ENCODE peak calls at places on chromosomes 4 and X, in six cellular contexts. One of them, this sample, is unnamed.

GRCh38 chr4:148454835-148455234 is 12.6 kb upstream of the NR3C2 start:
- DNase-seq in prostate gland: no peak
- DNase-seq in tibial artery: no peak
- DNase-seq in AG09309: no peak
- DNase-seq in endothelial cell: no peak
- DNase-seq in NCI-H345: no peak
- DNase-seq in this sample: no peak

GRCh38 chr4:175705407-175705806 is 106.7 kb downstream of the GPM6A start:
- DNase-seq in prostate gland: no peak
- DNase-seq in tibial artery: no peak
- DNase-seq in AG09309: no peak
- DNase-seq in endothelial cell: no peak
- DNase-seq in NCI-H345: peak; percentile 42
- DNase-seq in this sample: no peak

GRCh38 chr4:1413221-1413663 is 7.0 kb upstream of the NKX1-1 start:
- DNase-seq in prostate gland: no peak
- DNase-seq in tibial artery: no peak
- DNase-seq in AG09309: no peak
- DNase-seq in endothelial cell: no peak
- DNase-seq in NCI-H345: no peak
- DNase-seq in this sample: no peak

GRCh38 chrX:38871129-38872029 is 70.1 kb downstream of the MID1IP1 start:
- DNase-seq in prostate gland: no peak
- DNase-seq in tibial artery: no peak
- DNase-seq in AG09309: no peak
- DNase-seq in endothelial cell: no peak
- DNase-seq in NCI-H345: peak; percentile 57
- DNase-seq in this sample: no peak

GRCh38 chr4:152635876-152636275 is 43.9 kb downstream of the TMEM154 start:
- DNase-seq in prostate gland: no peak
- DNase-seq in tibial artery: no peak
- DNase-seq in AG09309: no peak
- DNase-seq in endothelial cell: no peak
- DNase-seq in NCI-H345: no peak
- DNase-seq in this sample: no peak

GRCh38 chr4:149735796-149736195 is 79.8 kb downstream of the IQCM start:
- DNase-seq in prostate gland: no peak
- DNase-seq in tibial artery: no peak
- DNase-seq in AG09309: no peak
- DNase-seq in endothelial cell: no peak
- DNase-seq in NCI-H345: no peak
- DNase-seq in this sample: no peak

GRCh38 chr4:174999407-174999806 is 81.2 kb downstream of the ADAM29 start:
- DNase-seq in prostate gland: no peak
- DNase-seq in tibial artery: no peak
- DNase-seq in AG09309: peak; percentile 3
- DNase-seq in endothelial cell: no peak
- DNase-seq in NCI-H345: no peak
- DNase-seq in this sample: no peak

GRCh38 chr4:16757080-16757521 is 141.3 kb downstream of the LDB2 start:
- DNase-seq in prostate gland: no peak
- DNase-seq in tibial artery: no peak
- DNase-seq in AG09309: no peak
- DNase-seq in endothelial cell: no peak
- DNase-seq in NCI-H345: no peak
- DNase-seq in this sample: no peak

GRCh38 chr4:114598191-114599121 is at the start of gene UGT8:
- DNase-seq in prostate gland: no peak
- DNase-seq in tibial artery: no peak
- DNase-seq in AG09309: no peak
- DNase-seq in endothelial cell: peak; percentile 59
- DNase-seq in NCI-H345: peak; percentile 81
- DNase-seq in this sample: peak; percentile 28

GRCh38 chr4:86160423-86160822 is 199.4 kb downstream of the MAPK10 start:
- DNase-seq in prostate gland: no peak
- DNase-seq in tibial artery: no peak
- DNase-seq in AG09309: no peak
- DNase-seq in endothelial cell: no peak
- DNase-seq in NCI-H345: no peak
- DNase-seq in this sample: no peak

GRCh38 chrX:44036336-44036735 is 63.1 kb upstream of the NDP start:
- DNase-seq in prostate gland: no peak
- DNase-seq in tibial artery: no peak
- DNase-seq in AG09309: no peak
- DNase-seq in endothelial cell: no peak
- DNase-seq in NCI-H345: no peak
- DNase-seq in this sample: no peak

GRCh38 chr4:73528171-73528570 is 46.6 kb downstream of the AFM start:
- DNase-seq in prostate gland: no peak
- DNase-seq in tibial artery: no peak
- DNase-seq in AG09309: no peak
- DNase-seq in endothelial cell: no peak
- DNase-seq in NCI-H345: no peak
- DNase-seq in this sample: no peak

GRCh38 chr4:6918345-6918744 is 8.7 kb downstream of the TBC1D14 start:
- DNase-seq in prostate gland: no peak
- DNase-seq in tibial artery: no peak
- DNase-seq in AG09309: no peak
- DNase-seq in endothelial cell: no peak
- DNase-seq in NCI-H345: no peak
- DNase-seq in this sample: no peak

GRCh38 chr4:151226004-151226932 is 50.7 kb upstream of the PRSS48 start:
- DNase-seq in prostate gland: no peak
- DNase-seq in tibial artery: no peak
- DNase-seq in AG09309: peak; percentile 35
- DNase-seq in endothelial cell: no peak
- DNase-seq in NCI-H345: no peak
- DNase-seq in this sample: no peak

GRCh38 chr4:114146947-114147618 is 167.6 kb upstream of the ARSJ start:
- DNase-seq in prostate gland: no peak
- DNase-seq in tibial artery: no peak
- DNase-seq in AG09309: no peak
- DNase-seq in endothelial cell: no peak
- DNase-seq in NCI-H345: no peak
- DNase-seq in this sample: peak; percentile 20

GRCh38 chr4:42327323-42327722 is 70.0 kb upstream of the SHISA3 start:
- DNase-seq in prostate gland: no peak
- DNase-seq in tibial artery: no peak
- DNase-seq in AG09309: no peak
- DNase-seq in endothelial cell: no peak
- DNase-seq in NCI-H345: no peak
- DNase-seq in this sample: no peak

GRCh38 chrX:69237228-69237627 is 72.0 kb upstream of the PJA1 start:
- DNase-seq in prostate gland: no peak
- DNase-seq in tibial artery: no peak
- DNase-seq in AG09309: no peak
- DNase-seq in endothelial cell: no peak
- DNase-seq in NCI-H345: no peak
- DNase-seq in this sample: no peak

GRCh38 chr4:83618431-83618830 is 82.5 kb downstream of the GPAT3 start:
- DNase-seq in prostate gland: no peak
- DNase-seq in tibial artery: no peak
- DNase-seq in AG09309: no peak
- DNase-seq in endothelial cell: no peak
- DNase-seq in NCI-H345: no peak
- DNase-seq in this sample: peak; percentile 16

GRCh38 chrX:40508560-40508959 is 72.2 kb upstream of the ATP6AP2 start:
- DNase-seq in prostate gland: no peak
- DNase-seq in tibial artery: no peak
- DNase-seq in AG09309: no peak
- DNase-seq in endothelial cell: no peak
- DNase-seq in NCI-H345: no peak
- DNase-seq in this sample: no peak

GRCh38 chr4:89316931-89317366 is 9.3 kb upstream of the GPRIN3 start:
- DNase-seq in prostate gland: no peak
- DNase-seq in tibial artery: no peak
- DNase-seq in AG09309: no peak
- DNase-seq in endothelial cell: no peak
- DNase-seq in NCI-H345: no peak
- DNase-seq in this sample: no peak

GRCh38 chr4:95548738-95549245 is at the start of gene UNC5C:
- DNase-seq in prostate gland: peak; percentile 17
- DNase-seq in tibial artery: peak; percentile 84
- DNase-seq in AG09309: no peak
- DNase-seq in endothelial cell: peak; percentile 48
- DNase-seq in NCI-H345: peak; percentile 19
- DNase-seq in this sample: no peak

GRCh38 chr4:137641554-137641953 is 109.3 kb upstream of the PCDH18 start:
- DNase-seq in prostate gland: no peak
- DNase-seq in tibial artery: peak; percentile 77
- DNase-seq in AG09309: peak; percentile 5
- DNase-seq in endothelial cell: no peak
- DNase-seq in NCI-H345: no peak
- DNase-seq in this sample: no peak

GRCh38 chrX:18617351-18617750 is 54.6 kb downstream of the RS1 start:
- DNase-seq in prostate gland: no peak
- DNase-seq in tibial artery: no peak
- DNase-seq in AG09309: no peak
- DNase-seq in endothelial cell: no peak
- DNase-seq in NCI-H345: peak; percentile 15
- DNase-seq in this sample: no peak

GRCh38 chr4:41384992-41385391 is 128.3 kb downstream of the UCHL1 start:
- DNase-seq in prostate gland: peak; percentile 26
- DNase-seq in tibial artery: peak; percentile 78
- DNase-seq in AG09309: no peak
- DNase-seq in endothelial cell: peak; percentile 35
- DNase-seq in NCI-H345: no peak
- DNase-seq in this sample: no peak

GRCh38 chr4:184544711-184545409 is 70.5 kb upstream of the IRF2 start:
- DNase-seq in prostate gland: no peak
- DNase-seq in tibial artery: no peak
- DNase-seq in AG09309: no peak
- DNase-seq in endothelial cell: no peak
- DNase-seq in NCI-H345: no peak
- DNase-seq in this sample: no peak

GRCh38 chr4:123858465-123858864 is 461.9 kb downstream of the SPRY1 start:
- DNase-seq in prostate gland: no peak
- DNase-seq in tibial artery: no peak
- DNase-seq in AG09309: no peak
- DNase-seq in endothelial cell: peak; percentile 8
- DNase-seq in NCI-H345: no peak
- DNase-seq in this sample: no peak

GRCh38 chr4:173272314-173272713 is 61.8 kb downstream of the HMGB2 start:
- DNase-seq in prostate gland: no peak
- DNase-seq in tibial artery: no peak
- DNase-seq in AG09309: no peak
- DNase-seq in endothelial cell: no peak
- DNase-seq in NCI-H345: no peak
- DNase-seq in this sample: no peak

GRCh38 chrX:9928083-9928482 is 39.1 kb upstream of the CLDN34 start:
- DNase-seq in prostate gland: no peak
- DNase-seq in tibial artery: no peak
- DNase-seq in AG09309: no peak
- DNase-seq in endothelial cell: no peak
- DNase-seq in NCI-H345: peak; percentile 82
- DNase-seq in this sample: no peak

GRCh38 chrX:9464435-9465371 is at the start of gene TBL1X:
- DNase-seq in prostate gland: peak; percentile 31
- DNase-seq in tibial artery: peak; percentile 22
- DNase-seq in AG09309: no peak
- DNase-seq in endothelial cell: peak; percentile 39
- DNase-seq in NCI-H345: peak; percentile 73
- DNase-seq in this sample: peak; percentile 54

GRCh38 chrX:49106930-49107329 is 16.6 kb downstream of the GPKOW start:
- DNase-seq in prostate gland: no peak
- DNase-seq in tibial artery: no peak
- DNase-seq in AG09309: peak; percentile 8
- DNase-seq in endothelial cell: peak; percentile 7
- DNase-seq in NCI-H345: no peak
- DNase-seq in this sample: peak; percentile 35

GRCh38 chr4:2418652-2419571 is at the start of gene CFAP99:
- DNase-seq in prostate gland: peak; percentile 97
- DNase-seq in tibial artery: peak; percentile 96
- DNase-seq in AG09309: peak; percentile 64
- DNase-seq in endothelial cell: peak; percentile 98
- DNase-seq in NCI-H345: peak; percentile 94
- DNase-seq in this sample: peak; percentile 97

GRCh38 chr4:48557478-48557877 is 67.4 kb downstream of the ZAR1 start:
- DNase-seq in prostate gland: no peak
- DNase-seq in tibial artery: no peak
- DNase-seq in AG09309: no peak
- DNase-seq in endothelial cell: no peak
- DNase-seq in NCI-H345: no peak
- DNase-seq in this sample: no peak

GRCh38 chr4:87848622-87849351 is 16.0 kb downstream of the MEPE start:
- DNase-seq in prostate gland: peak; percentile 59
- DNase-seq in tibial artery: peak; percentile 48
- DNase-seq in AG09309: peak; percentile 28
- DNase-seq in endothelial cell: peak; percentile 27
- DNase-seq in NCI-H345: peak; percentile 54
- DNase-seq in this sample: no peak

GRCh38 chr4:121736735-121737351 is 28.1 kb downstream of the SMIM43 start:
- DNase-seq in prostate gland: peak; percentile 43
- DNase-seq in tibial artery: peak; percentile 27
- DNase-seq in AG09309: no peak
- DNase-seq in endothelial cell: peak; percentile 48
- DNase-seq in NCI-H345: peak; percentile 9
- DNase-seq in this sample: peak; percentile 8

GRCh38 chr4:185112104-185112503 is 31.0 kb upstream of the SLC25A4 start:
- DNase-seq in prostate gland: no peak
- DNase-seq in tibial artery: peak; percentile 41
- DNase-seq in AG09309: peak; percentile 82
- DNase-seq in endothelial cell: peak; percentile 13
- DNase-seq in NCI-H345: no peak
- DNase-seq in this sample: no peak

GRCh38 chr4:84956014-84956413 is 10.5 kb downstream of the WDFY3 start:
- DNase-seq in prostate gland: no peak
- DNase-seq in tibial artery: no peak
- DNase-seq in AG09309: no peak
- DNase-seq in endothelial cell: no peak
- DNase-seq in NCI-H345: no peak
- DNase-seq in this sample: no peak

GRCh38 chrX:50567636-50568035 is 97.0 kb upstream of the DGKK start:
- DNase-seq in prostate gland: no peak
- DNase-seq in tibial artery: no peak
- DNase-seq in AG09309: no peak
- DNase-seq in endothelial cell: no peak
- DNase-seq in NCI-H345: no peak
- DNase-seq in this sample: no peak

GRCh38 chr4:140769209-140769608 is 13.0 kb upstream of the TBC1D9 start:
- DNase-seq in prostate gland: no peak
- DNase-seq in tibial artery: no peak
- DNase-seq in AG09309: no peak
- DNase-seq in endothelial cell: no peak
- DNase-seq in NCI-H345: no peak
- DNase-seq in this sample: no peak

GRCh38 chrX:85029043-85029442 is 25.4 kb downstream of the APOOL start:
- DNase-seq in prostate gland: no peak
- DNase-seq in tibial artery: no peak
- DNase-seq in AG09309: no peak
- DNase-seq in endothelial cell: no peak
- DNase-seq in NCI-H345: no peak
- DNase-seq in this sample: no peak

This sample was measured in HuH-7.5.